ENCODE peak calls at places on chromosomes 6 and 20, in nine cellular contexts. J, M, B, I, X, U, E, W and R are unnamed samples.

GRCh38 chr20:44204832-44205215 is 5.7 kb downstream of the OSER1 start:
- DNase-seq in J (no peak), M (no peak), B (no peak), I (no peak), X (no peak), U (no peak), E (no peak), W (no peak), R (no peak)

GRCh38 chr20:25341716-25342680 is 48.6 kb downstream of the ABHD12 start:
- DNase-seq in J (no peak), M (no peak), B (no peak), I (no peak), X (no peak), U (no peak), E (peak; percentile 59), W (no peak), R (no peak)

GRCh38 chr6:4813055-4813454 is 36.9 kb downstream of the CDYL start:
- DNase-seq in J (no peak), M (no peak), B (no peak), I (no peak), X (no peak), U (no peak), E (no peak), W (no peak), R (no peak)

GRCh38 chr6:45480697-45481415 is 103.1 kb upstream of the SUPT3H start:
- DNase-seq in J (no peak), M (no peak), B (no peak), I (no peak), X (no peak), U (no peak), E (peak; percentile 62), W (no peak), R (no peak)

GRCh38 chr6:75602164-75602896 is 650 bp downstream of the SENP6 start:
- DNase-seq in J (peak; percentile 53), M (peak; percentile 52), B (peak; percentile 77), I (peak; percentile 48), X (peak; percentile 15), U (peak; percentile 92), E (peak; percentile 59), W (peak; percentile 71), R (no peak)

GRCh38 chr20:7703436-7703835 is 236.8 kb downstream of the HAO1 start:
- DNase-seq in J (no peak), M (no peak), B (no peak), I (no peak), X (no peak), U (no peak), E (no peak), W (no peak), R (no peak)

GRCh38 chr6:15023448-15023847 is 222.4 kb upstream of the JARID2 start:
- DNase-seq in J (peak; percentile 59), M (no peak), B (peak; percentile 71), I (peak; percentile 84), X (no peak), U (no peak), E (no peak), W (no peak), R (no peak)

GRCh38 chr6:56899311-56899710 is 55.6 kb upstream of the BEND6 start:
- DNase-seq in J (no peak), M (no peak), B (no peak), I (no peak), X (no peak), U (no peak), E (peak; percentile 89), W (no peak), R (no peak)

GRCh38 chr20:46634528-46634927 is 16.7 kb downstream of the SLC13A3 start:
- DNase-seq in J (no peak), M (no peak), B (no peak), I (no peak), X (no peak), U (no peak), E (no peak), W (no peak), R (peak; percentile 30)

GRCh38 chr6:10343320-10343719 is 71.6 kb downstream of the TFAP2A start:
- DNase-seq in J (no peak), M (no peak), B (no peak), I (no peak), X (no peak), U (no peak), E (no peak), W (no peak), R (no peak)

GRCh38 chr6:5744497-5744896 is 262.2 kb downstream of the NRN1 start:
- DNase-seq in J (no peak), M (no peak), B (no peak), I (no peak), X (no peak), U (no peak), E (no peak), W (no peak), R (no peak)

GRCh38 chr6:118152524-118152923 is 245.5 kb downstream of the SLC35F1 start:
- DNase-seq in J (no peak), M (no peak), B (no peak), I (no peak), X (no peak), U (no peak), E (no peak), W (no peak), R (no peak)

GRCh38 chr6:30726506-30727413 is 6.6 kb downstream of the TUBB start:
- DNase-seq in J (no peak), M (no peak), B (no peak), I (no peak), X (no peak), U (peak; percentile 41), E (no peak), W (no peak), R (no peak)

GRCh38 chr6:33799714-33800113 is 4.1 kb downstream of the MLN start:
- DNase-seq in J (no peak), M (no peak), B (no peak), I (no peak), X (no peak), U (no peak), E (peak; percentile 58), W (no peak), R (no peak)

GRCh38 chr6:108114861-108115597 is 40.5 kb upstream of the OSTM1 start:
- DNase-seq in J (no peak), M (peak; percentile 78), B (peak; percentile 53), I (no peak), X (no peak), U (peak; percentile 89), E (peak; percentile 68), W (peak; percentile 56), R (no peak)
- TF ChIP-seq CTCF in J (no peak), M (peak; percentile 53), B (peak; percentile 2), I (no peak), X (no peak), U (no peak), E (peak; percentile 12), W (no peak), R (no peak)

DNA sequence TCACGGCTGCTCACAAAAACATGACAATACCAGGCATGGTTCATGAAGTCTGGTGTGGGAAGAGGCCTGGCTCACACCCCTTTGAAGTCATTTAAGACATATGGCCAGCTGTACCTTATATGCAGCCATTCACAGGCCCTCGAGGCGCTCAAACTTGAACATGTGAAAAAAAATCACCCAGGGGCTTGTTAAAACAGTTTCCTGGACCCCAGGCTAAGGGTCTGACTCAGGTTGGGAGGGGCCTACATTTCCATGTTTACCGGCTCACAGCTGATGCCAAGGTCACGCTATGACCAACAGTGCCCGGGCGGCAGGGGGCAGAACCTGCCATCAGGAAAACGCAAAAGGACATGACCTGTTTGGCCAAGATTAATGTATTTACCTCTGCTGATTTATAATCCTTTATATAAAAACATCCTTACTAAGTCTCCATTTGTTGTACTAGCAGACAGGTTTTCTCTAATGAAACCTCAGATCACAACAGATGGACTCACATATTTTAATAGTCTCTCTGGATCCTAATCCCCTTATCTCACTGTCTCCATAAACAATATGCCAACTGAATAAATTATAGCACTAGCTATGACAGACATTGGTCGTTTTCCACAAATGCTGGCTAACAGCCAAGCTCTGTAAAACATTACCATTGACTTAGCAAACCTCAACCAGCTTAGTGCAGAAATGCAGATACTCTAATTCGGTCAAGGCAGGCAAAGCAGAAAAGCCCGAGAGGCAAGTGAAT is 19.9 kb downstream of the EZR start:
- DNase-seq in J (no peak), M (no peak), B (no peak), I (no peak), X (no peak), U (no peak), E (peak; percentile 36), W (no peak), R (no peak)
- TF ChIP-seq CTCF in J (no peak), M (no peak), B (no peak), I (no peak), X (no peak), U (no peak), E (no peak), W (no peak), R (no peak)

GRCh38 chr6:32092760-32093497 is 16.2 kb downstream of the TNXB start:
- DNase-seq in J (no peak), M (no peak), B (no peak), I (no peak), X (no peak), U (no peak), E (peak; percentile 78), W (no peak), R (no peak)

GRCh38 chr6:32096087-32096393 is 13.1 kb downstream of the TNXB start:
- DNase-seq in J (no peak), M (no peak), B (no peak), I (no peak), X (no peak), U (no peak), E (no peak), W (no peak), R (no peak)

GRCh38 chr6:32102255-32102654 is 6.9 kb downstream of the TNXB start:
- DNase-seq in J (no peak), M (no peak), B (no peak), I (no peak), X (no peak), U (no peak), E (no peak), W (no peak), R (no peak)

GRCh38 chr6:32095338-32096086 is 13.6 kb downstream of the TNXB start:
- DNase-seq in J (no peak), M (no peak), B (no peak), I (no peak), X (no peak), U (no peak), E (no peak), W (no peak), R (no peak)

GRCh38 chr6:32096394-32097258 is 12.5 kb downstream of the TNXB start:
- DNase-seq in J (no peak), M (peak; percentile 66), B (no peak), I (no peak), X (no peak), U (no peak), E (no peak), W (no peak), R (no peak)
- TF ChIP-seq CTCF in J (no peak), M (peak; percentile 34), B (no peak), I (no peak), X (no peak), U (no peak), E (no peak), W (no peak), R (no peak)

DNA sequence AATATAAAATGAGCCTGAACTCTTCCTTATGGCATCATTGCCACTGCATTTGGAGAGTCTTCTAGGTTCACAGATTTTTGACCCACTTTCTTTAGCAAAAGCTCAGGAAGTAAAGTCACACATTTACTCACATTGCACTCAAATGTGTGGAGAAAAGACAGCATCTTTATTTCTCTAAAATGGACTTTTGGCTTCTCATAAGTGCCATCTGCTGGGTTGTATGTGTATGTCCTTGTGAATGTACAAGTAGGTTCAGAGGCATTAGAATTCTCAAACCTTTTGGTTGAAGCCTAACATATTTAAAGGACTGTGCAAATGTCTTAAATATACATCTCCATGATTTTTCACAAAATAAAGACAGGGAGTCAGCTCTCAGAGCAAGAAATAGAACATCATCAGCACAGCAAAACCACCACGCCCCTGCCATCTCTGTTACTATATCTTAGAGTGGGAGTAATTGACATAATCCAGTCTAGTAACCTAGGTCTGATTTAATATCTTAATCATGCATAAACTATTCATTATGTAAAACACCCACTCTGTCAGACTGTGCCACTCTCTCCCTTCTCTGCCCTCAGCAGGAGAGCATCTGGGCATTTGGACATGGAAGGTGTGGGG is 42.2 kb upstream of the SPTLC3 start:
- DNase-seq in J (no peak), M (no peak), B (no peak), I (no peak), X (no peak), U (no peak), E (peak; percentile 54), W (no peak), R (no peak)
- TF ChIP-seq CTCF in J (no peak), M (peak; percentile 48), B (peak; percentile 11), I (no peak), X (no peak), U (no peak), E (peak; percentile 71), W (no peak), R (no peak)